ENCODE peak calls at places on chromosomes 13 and 19, in four cellular contexts. C is stimulated activated CD4-positive, alpha-beta T cell treated with anti-CD3 and anti-CD28 coated beads, Interleukin-2, amount 100 ng/mL, for 48 hours; U is activated CD4-positive, alpha-beta T cell treated with anti-CD3 and anti-CD28 coated beads, Interleukin-2, amount 10 ng/mL, durations not matched to agents 7 days and 5 days; W is occipital lobe. E is an unnamed sample.

GRCh38 chr13:86864376-86864775 is 806.8 kb upstream of the SLITRK5 start:
- DNase-seq in C (no peak), U (no peak), W (no peak), E (no peak)

GRCh38 chr13:73754727-73755292 is 379.4 kb downstream of the KLF12 start:
- DNase-seq in C (peak), U (peak), W (no peak), E (peak)

GRCh38 chr13:35838356-35838755 is 292.8 kb downstream of the DCLK1 start:
- DNase-seq in U (no peak), W (no peak), C (no peak), E (no peak)

GRCh38 chr19:8429826-8430225 is 14.9 kb upstream of the HNRNPM start:
- DNase-seq in U (no peak), C (no peak), W (no peak), E (no peak)

GRCh38 chr13:32947886-32948285 is 68.3 kb upstream of the KL start:
- DNase-seq in C (no peak), W (peak), U (no peak), E (no peak)

GRCh38 chr13:48873598-48873997 is 102.1 kb upstream of the FNDC3A start:
- DNase-seq in W (no peak), U (no peak), C (no peak), E (no peak)

GRCh38 chr13:97855570-97855970 is 97.9 kb upstream of the IPO5 start:
- DNase-seq in U (peak), W (no peak), C (peak), E (peak)

GRCh38 chr13:28679628-28680027 is 20.7 kb downstream of the POMP start:
- DNase-seq in W (no peak), U (no peak), C (no peak), E (no peak)

GRCh38 chr13:34156841-34157365 is 339.0 kb downstream of the RFC3 start:
- DNase-seq in U (peak), C (peak), W (peak), E (no peak)